ENCODE peak calls at places on chromosomes 13 and 19, in eight cellular contexts. P, W, Y, H, F, A, B and V are unnamed samples.

GRCh38 chr19:8366961-8367326 is 3.0 kb downstream of the ANGPTL4 start:
- DNase-seq in A (no peak), B (no peak), H (no peak), W (no peak), P (no peak), Y (no peak), F (no peak), V (no peak)

GRCh38 chr19:18304194-18304495 is 18.7 kb downstream of the LSM4 start:
- DNase-seq in F (no peak), W (no peak), Y (peak), P (no peak), B (no peak), H (no peak), A (peak), V (no peak)

GRCh38 chr19:54172764-54173699 is at the start of gene TMC4:
- DNase-seq in P (no peak), H (no peak), Y (no peak), F (peak), A (no peak), B (no peak), W (no peak), V (no peak)

GRCh38 chr19:7970716-7971448 is 27.4 kb upstream of the TIMM44 start:
- DNase-seq in A (peak), W (no peak), B (peak), F (peak), H (peak), Y (no peak), P (no peak), V (no peak)

GRCh38 chr13:81726037-81726726 is 1385.3 kb upstream of the SPRY2 start:
- DNase-seq in A (no peak), H (no peak), Y (no peak), P (no peak), W (no peak), F (no peak), B (no peak), V (no peak)

GRCh38 chr19:55340144-55340783 is 588 bp downstream of the KMT5C start:
- DNase-seq in H (no peak), F (peak), B (no peak), W (no peak), P (no peak), Y (peak), A (no peak), V (no peak)

GRCh38 chr19:50415661-50416033 is 3.1 kb upstream of the SPIB start:
- DNase-seq in A (no peak), B (no peak), Y (no peak), W (no peak), P (no peak), H (no peak), F (no peak), V (no peak)

GRCh38 chr13:111202149-111202548 is 87.0 kb downstream of the ARHGEF7 start:
- DNase-seq in W (no peak), B (no peak), A (no peak), F (no peak), H (no peak), Y (no peak), P (no peak), V (no peak)

GRCh38 chr19:8615813-8616596 is 5.5 kb upstream of the ADAMTS10 start:
- DNase-seq in B (peak), H (peak), F (peak), Y (peak), A (peak), P (no peak), W (no peak), V (no peak)

GRCh38 chr19:41161903-41162302 is 31.1 kb upstream of the CYP2S1 start:
- DNase-seq in W (no peak), P (no peak), H (no peak), F (no peak), Y (no peak), A (no peak), B (no peak), V (no peak)

GRCh38 chr13:52003551-52003950 is 7.7 kb downstream of the ATP7B start:
- DNase-seq in W (no peak), B (no peak), P (no peak), H (no peak), F (no peak), A (no peak), Y (no peak), V (no peak)

GRCh38 chr19:4724252-4724514 is 541 bp upstream of the DPP9 start:
- DNase-seq in A (no peak), B (no peak), P (no peak), Y (no peak), H (no peak), W (no peak), F (no peak), V (no peak)

GRCh38 chr19:10655457-10656312 is 1.5 kb downstream of the ILF3 start:
- DNase-seq in B (peak), H (no peak), P (peak), W (no peak), A (peak), F (no peak), Y (no peak), V (peak)

GRCh38 chr19:41376241-41376997 is at the start of gene TMEM91:
- DNase-seq in F (no peak), Y (no peak), H (peak), P (no peak), W (no peak), A (peak), B (peak), V (peak)

GRCh38 chr13:113179374-113180230 is 21.2 kb downstream of the PROZ start:
- DNase-seq in P (no peak), H (no peak), F (no peak), B (no peak), A (no peak), W (no peak), Y (no peak), V (no peak)

GRCh38 chr19:9885077-9885552 is 50.0 kb downstream of the PIN1 start:
- DNase-seq in P (no peak), Y (no peak), F (no peak), B (no peak), H (no peak), W (no peak), A (no peak), V (no peak)

GRCh38 chr13:76425930-76426329 is 460.3 kb downstream of the KCTD12 start:
- DNase-seq in P (no peak), H (no peak), F (no peak), W (peak), A (no peak), Y (no peak), B (no peak), V (no peak)

GRCh38 chr13:48476215-48476614 is 56.7 kb downstream of the RCBTB2 start:
- DNase-seq in A (no peak), Y (no peak), P (no peak), W (no peak), B (no peak), H (no peak), F (no peak), V (no peak)

GRCh38 chr13:48043789-48044503 is 6.4 kb downstream of the NUDT15 start:
- DNase-seq in W (peak), B (no peak), P (peak), H (no peak), A (no peak), Y (no peak), F (no peak), V (peak)

GRCh38 chr19:747432-748273 is 3.3 kb upstream of the MISP start:
- DNase-seq in W (no peak), H (no peak), P (no peak), A (no peak), Y (no peak), F (no peak), B (no peak), V (no peak)

GRCh38 chr13:106156468-106156867 is 379.0 kb downstream of the EFNB2 start:
- DNase-seq in B (no peak), P (peak), F (no peak), A (no peak), Y (no peak), W (peak), H (peak), V (peak)

GRCh38 chr13:75492389-75492788 is 10.4 kb upstream of the TBC1D4 start:
- DNase-seq in W (no peak), H (no peak), P (no peak), B (no peak), A (no peak), F (no peak), Y (no peak), V (no peak)

GRCh38 chr13:28012896-28013295 is 24.4 kb upstream of the URAD start:
- DNase-seq in W (no peak), F (no peak), P (no peak), B (no peak), H (no peak), Y (no peak), A (no peak), V (no peak)

GRCh38 chr13:44912617-44913016 is 76.7 kb downstream of the NUFIP1 start:
- DNase-seq in W (no peak), B (no peak), A (no peak), F (no peak), H (no peak), P (no peak), Y (no peak), V (no peak)

GRCh38 chr13:34452831-34453230 is 489.2 kb upstream of the NBEA start:
- DNase-seq in B (no peak), P (no peak), F (no peak), W (no peak), Y (no peak), A (no peak), H (no peak), V (peak)

GRCh38 chr13:23681253-23681652 is 111.0 kb downstream of the TNFRSF19 start:
- DNase-seq in P (peak), W (no peak), H (no peak), Y (no peak), B (no peak), A (no peak), F (no peak), V (peak)

GRCh38 chr13:50236898-50237318 is 221.7 kb downstream of the KCNRG start:
- DNase-seq in W (no peak), P (no peak), H (no peak), B (no peak), A (peak), F (peak), Y (no peak), V (no peak)

GRCh38 chr13:111245781-111246384 is 74.6 kb upstream of the TEX29 start:
- DNase-seq in F (no peak), H (no peak), A (no peak), W (no peak), P (no peak), Y (no peak), B (no peak), V (no peak)

GRCh38 chr13:49457221-49457620 is 13.1 kb downstream of the SETDB2 start:
- DNase-seq in B (no peak), P (no peak), H (no peak), A (no peak), F (no peak), Y (no peak), W (no peak), V (no peak)

GRCh38 chr13:30745917-30746686 is 10.8 kb downstream of the ALOX5AP start:
- DNase-seq in Y (no peak), P (no peak), H (no peak), A (no peak), W (no peak), F (no peak), B (peak), V (peak)

GRCh38 chr19:55688422-55689218 is 13.6 kb downstream of the EPN1 start:
- DNase-seq in P (no peak), W (no peak), H (no peak), Y (no peak), F (no peak), A (no peak), B (peak), V (no peak)

GRCh38 chr13:109036091-109036490 is 406.7 kb downstream of the MYO16 start:
- DNase-seq in P (no peak), A (no peak), H (no peak), F (no peak), Y (no peak), B (no peak), W (no peak), V (peak)

GRCh38 chr19:16117594-16118033 is 5.9 kb downstream of the RAB8A start:
- DNase-seq in F (no peak), P (no peak), A (no peak), B (no peak), H (no peak), W (no peak), Y (no peak), V (no peak)

GRCh38 chr19:17841810-17842662 is 5.7 kb downstream of the JAK3 start:
- DNase-seq in H (no peak), B (peak), F (peak), A (peak), Y (no peak), W (no peak), P (peak), V (peak)

GRCh38 chr13:40993119-40993518 is 26.0 kb downstream of the ELF1 start:
- DNase-seq in B (no peak), Y (no peak), P (no peak), H (no peak), F (no peak), W (no peak), A (no peak), V (no peak)

GRCh38 chr19:17654993-17655392 is 33.2 kb downstream of the UNC13A start:
- DNase-seq in H (peak), Y (no peak), P (no peak), B (no peak), A (peak), F (peak), W (no peak), V (no peak)

GRCh38 chr13:47678201-47678963 is 322.7 kb downstream of the SUCLA2 start:
- DNase-seq in A (no peak), Y (no peak), W (no peak), F (no peak), B (no peak), H (no peak), P (no peak), V (no peak)